ENCODE peak calls at places on chromosomes 6 and 20, in six cellular contexts. L, G, E, B, T and S are unnamed samples.

GRCh38 chr6:9801255-9801757 is 613.6 kb downstream of the TFAP2A start:
- DNase-seq in E (no peak), B (no peak), G (no peak), T (no peak), L (no peak), S (no peak)

GRCh38 chr6:162999575-163000285 is 272.0 kb downstream of the PACRG start:
- DNase-seq in T (no peak), G (no peak), L (no peak), B (no peak), E (no peak), S (no peak)

GRCh38 chr20:35514371-35514960 is 15.0 kb downstream of the C20orf173 start:
- DNase-seq in G (no peak), B (no peak), T (no peak), E (no peak), L (no peak), S (no peak)

GRCh38 chr6:54896302-54896701 is 49.7 kb downstream of the FAM83B start:
- DNase-seq in T (no peak), E (no peak), G (no peak), B (no peak), L (no peak), S (no peak)

GRCh38 chr6:135066397-135066796 is 11.8 kb upstream of the HBS1L start:
- DNase-seq in L (no peak), G (no peak), B (no peak), E (no peak), T (no peak), S (no peak)

GRCh38 chr6:160129886-160130615 is 8.4 kb downstream of the SLC22A1 start:
- DNase-seq in E (no peak), L (no peak), T (no peak), G (peak; percentile 17), B (no peak), S (no peak)

GRCh38 chr6:130365166-130366010 is 429 bp upstream of the TMEM200A start:
- DNase-seq in L (peak; percentile 90), T (peak; percentile 96), E (peak; percentile 27), G (peak; percentile 62), B (peak; percentile 55), S (peak; percentile 37)

GRCh38 chr6:136236491-136237293 is 13.4 kb downstream of the MTFR2 start:
- DNase-seq in T (no peak), E (no peak), G (no peak), B (no peak), L (no peak), S (no peak)

GRCh38 chr20:50096237-50096636 is 16.7 kb downstream of the UBE2V1 start:
- DNase-seq in B (no peak), T (no peak), L (no peak), E (no peak), G (no peak), S (no peak)

GRCh38 chr6:44298864-44299263 is 14.3 kb downstream of the AARS2 start:
- DNase-seq in L (no peak), B (no peak), E (no peak), T (no peak), G (no peak), S (no peak)

GRCh38 chr20:58519940-58520712 is 4.9 kb upstream of the APCDD1L start:
- DNase-seq in B (no peak), T (no peak), E (no peak), L (no peak), G (no peak), S (no peak)

GRCh38 chr20:49381558-49382493 is 100.6 kb downstream of the KCNB1 start:
- DNase-seq in G (peak; percentile 81), E (peak; percentile 22), T (no peak), L (no peak), B (peak; percentile 61), S (peak; percentile 79)

GRCh38 chr20:4469910-4470309 is 251.8 kb upstream of the PRND start:
- DNase-seq in E (no peak), T (no peak), G (no peak), L (no peak), B (no peak), S (no peak)

GRCh38 chr6:108846628-108847027 is 1.6 kb upstream of the ARMC2 start:
- DNase-seq in E (no peak), L (no peak), T (no peak), G (no peak), B (no peak), S (no peak)

GRCh38 chr20:18992418-18992817 is 178.8 kb downstream of the SCP2D1 start:
- DNase-seq in B (no peak), L (no peak), G (no peak), E (no peak), T (no peak), S (no peak)

GRCh38 chr20:18989736-18990474 is 176.3 kb downstream of the SCP2D1 start:
- DNase-seq in T (no peak), E (no peak), L (no peak), B (peak; percentile 19), G (no peak), S (no peak)

GRCh38 chr20:18988701-18989100 is 175.1 kb downstream of the SCP2D1 start:
- DNase-seq in T (no peak), L (no peak), E (no peak), G (no peak), B (no peak), S (no peak)

GRCh38 chr20:18987781-18988360 is 174.3 kb downstream of the SCP2D1 start:
- DNase-seq in G (no peak), B (no peak), E (no peak), T (no peak), L (no peak), S (no peak)

DNA sequence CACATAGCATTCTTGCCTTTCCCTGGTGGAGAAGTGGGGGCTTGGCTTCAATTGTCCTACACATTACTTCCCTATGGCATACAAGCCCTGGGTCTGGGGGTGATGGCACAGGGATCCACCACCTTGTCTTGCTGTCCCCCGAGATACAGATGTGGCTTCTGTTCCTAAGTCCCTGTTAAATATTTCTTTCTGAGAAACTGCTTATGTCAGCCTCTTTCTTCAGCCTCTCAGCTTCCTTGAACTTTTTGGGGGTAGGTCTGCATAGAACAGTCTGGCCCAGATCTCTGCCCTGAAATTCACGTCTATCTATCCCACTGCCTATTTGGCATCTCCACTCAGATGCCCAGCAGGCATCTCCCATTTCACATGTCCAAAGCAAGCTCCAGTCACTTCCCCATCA is 177.4 kb downstream of the SCP2D1 start:
- DNase-seq in G (no peak), L (no peak), T (no peak), E (no peak), B (no peak), S (no peak)
- TF ChIP-seq EP300 in G (no peak), L (no peak), T (no peak), E (no peak), B (no peak), S (no peak)

DNA sequence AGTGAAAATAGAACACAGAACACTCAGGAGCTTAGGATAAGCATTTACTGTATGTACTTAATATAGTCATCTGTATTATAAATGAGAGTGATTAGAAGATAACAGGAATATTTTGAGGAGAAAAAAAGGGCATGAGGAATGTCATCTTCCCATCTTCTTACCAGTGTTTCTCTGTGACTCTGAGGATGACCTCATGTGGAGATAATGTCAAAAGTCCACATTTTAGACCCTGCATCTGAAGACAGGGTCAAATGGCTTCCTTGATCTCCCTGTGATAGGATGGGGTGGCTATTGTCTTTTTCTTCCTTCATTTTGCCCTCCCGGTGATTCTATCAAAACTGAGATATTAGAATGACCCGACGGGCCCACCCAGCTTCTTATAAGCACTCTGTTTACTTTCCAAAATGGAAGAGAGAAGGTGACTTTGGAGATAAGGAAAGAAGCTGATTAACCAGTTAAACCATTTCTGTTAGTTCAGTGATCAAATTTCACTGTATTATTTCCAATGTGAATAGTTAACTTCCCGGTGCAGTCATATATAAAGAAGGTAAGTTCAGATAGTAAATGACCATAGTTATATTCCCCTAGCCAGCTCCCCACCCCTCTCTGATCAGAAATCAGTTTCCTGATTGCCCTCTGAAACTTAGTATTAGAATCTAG is 115.7 kb upstream of the SALL4 start:
- DNase-seq in G (no peak), B (no peak), E (no peak), T (no peak), L (no peak), S (no peak)
- TF ChIP-seq EP300 in G (no peak), B (no peak), E (no peak), T (no peak), L (no peak), S (no peak)

DNA sequence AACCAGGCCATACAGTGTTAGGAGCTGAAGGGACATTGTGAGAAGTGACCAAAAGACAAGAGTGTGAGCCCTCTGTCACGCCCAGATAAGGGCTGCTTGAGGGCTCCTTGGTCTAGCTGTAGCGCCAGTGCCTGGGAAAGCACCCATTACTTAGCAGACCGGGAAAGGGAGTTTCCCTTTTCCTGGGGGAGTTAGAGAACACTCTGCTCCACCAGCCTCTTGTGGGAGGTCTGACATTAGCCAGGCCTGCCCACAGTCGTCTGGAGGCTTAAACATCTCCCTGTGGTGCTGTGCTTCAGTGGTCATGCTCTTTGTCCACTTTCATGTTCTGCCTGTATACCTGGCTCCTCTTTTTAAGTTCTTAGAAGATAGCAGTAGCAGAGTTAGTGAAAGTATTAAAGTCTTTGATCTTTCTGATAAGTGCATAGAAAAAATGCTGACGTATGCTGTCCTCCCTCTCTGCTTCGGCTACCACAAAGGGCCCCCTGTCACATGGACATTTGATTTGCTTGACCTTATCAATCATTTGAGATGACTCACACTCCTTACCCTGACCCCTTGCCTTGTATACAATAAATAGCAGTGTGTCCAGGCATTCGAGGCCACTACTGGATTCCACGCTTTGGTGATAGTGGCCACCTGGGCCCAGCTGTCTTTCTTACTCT is 201.5 kb upstream of the ECI2 start:
- DNase-seq in T (no peak), E (no peak), B (no peak), L (peak; percentile 88), G (no peak), S (no peak)
- TF ChIP-seq EP300 in T (no peak), E (no peak), B (no peak), L (no peak), G (no peak), S (no peak)

DNA sequence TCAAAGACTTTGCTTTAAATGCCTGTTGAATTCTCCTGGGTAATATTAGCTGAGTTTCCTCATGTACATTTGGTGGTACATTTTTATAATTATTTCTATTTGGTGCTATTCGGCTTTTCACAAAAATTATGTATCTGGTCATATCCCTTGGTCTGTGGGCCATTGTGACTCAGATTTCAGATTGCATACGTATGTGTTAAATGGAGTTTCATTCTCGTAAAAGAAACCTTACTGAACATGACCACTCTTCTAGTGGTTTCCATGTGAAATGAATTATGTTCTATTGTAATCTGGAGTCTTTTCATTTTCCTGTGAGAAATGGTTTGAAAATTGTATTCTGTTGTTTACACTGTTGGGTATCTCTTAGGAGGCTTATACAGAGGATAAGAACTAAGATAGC is 386.2 kb upstream of the FLRT3 start:
- DNase-seq in L (no peak), B (no peak), G (no peak), T (no peak), E (no peak), S (no peak)
- TF ChIP-seq EP300 in L (no peak), B (no peak), G (no peak), T (no peak), E (no peak), S (no peak)